ENCODE peak calls at places on chromosomes 5 and 9, in nine cellular contexts. Y, C, V, S, D, Q, E, X and B are unnamed samples.

GRCh38 chr5:9091896-9092662 is 453.8 kb downstream of the SEMA5A start:
- DNase-seq in Y (no peak), C (no peak), V (no peak), S (no peak), D (no peak), Q (no peak), E (no peak), X (no peak), B (no peak)

GRCh38 chr9:33264473-33265177 is at the start of the genes BAG1 and CHMP5:
- DNase-seq in Y (peak; percentile 100), C (peak; percentile 100), V (peak; percentile 100), S (peak; percentile 100), D (peak; percentile 99), Q (peak; percentile 100), E (peak; percentile 100), X (peak; percentile 100), B (peak; percentile 95)

GRCh38 chr5:32027717-32028321 is 146.3 kb downstream of the GOLPH3 start:
- DNase-seq in Y (peak; percentile 79), C (peak; percentile 86), V (no peak), S (peak; percentile 87), D (peak; percentile 60), Q (peak; percentile 97), E (peak; percentile 16), X (peak; percentile 71), B (peak; percentile 88)

GRCh38 chr9:15354713-15355112 is 47.7 kb upstream of the TTC39B start:
- DNase-seq in Y (no peak), C (no peak), V (no peak), S (no peak), D (no peak), Q (no peak), E (no peak), X (no peak), B (no peak)

GRCh38 chr5:98774192-98775046 is 956 bp downstream of the RGMB start:
- DNase-seq in Y (peak; percentile 66), C (peak; percentile 52), V (peak; percentile 84), S (peak; percentile 80), D (peak; percentile 50), Q (peak; percentile 80), E (peak; percentile 93), X (peak; percentile 66), B (peak; percentile 80)

GRCh38 chr5:37771203-37771611 is 68.6 kb downstream of the GDNF start:
- DNase-seq in Y (no peak), C (no peak), V (no peak), S (no peak), D (no peak), Q (peak; percentile 80), E (no peak), X (no peak), B (peak; percentile 12)

GRCh38 chr5:10489810-10490426 is 48.2 kb downstream of the ROPN1L start:
- DNase-seq in Y (no peak), C (no peak), V (no peak), S (no peak), D (no peak), Q (no peak), E (peak; percentile 23), X (no peak), B (no peak)

GRCh38 chr5:131994533-131995226 is 16.8 kb downstream of the ACSL6 start:
- DNase-seq in Y (no peak), C (no peak), V (peak; percentile 25), S (no peak), D (no peak), Q (no peak), E (peak; percentile 61), X (no peak), B (no peak)

GRCh38 chr5:66856041-66856805 is 260.0 kb downstream of the MAST4 start:
- DNase-seq in Y (no peak), C (no peak), V (no peak), S (no peak), D (no peak), Q (no peak), E (no peak), X (no peak), B (no peak)

GRCh38 chr9:89592963-89593775 is 11.6 kb upstream of the GADD45G start:
- DNase-seq in Y (no peak), C (no peak), V (no peak), S (no peak), D (no peak), Q (peak; percentile 54), E (no peak), X (peak; percentile 27), B (peak; percentile 15)

GRCh38 chr9:76414656-76415055 is 20.4 kb upstream of the RFK start:
- DNase-seq in Y (no peak), C (no peak), V (no peak), S (no peak), D (no peak), Q (no peak), E (no peak), X (no peak), B (no peak)

GRCh38 chr9:88965473-88965872 is 25.8 kb upstream of the S1PR3 start:
- DNase-seq in Y (no peak), C (no peak), V (no peak), S (no peak), D (no peak), Q (no peak), E (no peak), X (no peak), B (no peak)

GRCh38 chr9:12843735-12844134 is 68.9 kb downstream of the LURAP1L start:
- DNase-seq in Y (no peak), C (no peak), V (no peak), S (no peak), D (no peak), Q (peak; percentile 35), E (no peak), X (no peak), B (peak; percentile 43)

GRCh38 chr5:179906795-179907569 is 715 bp downstream of the TBC1D9B start:
- DNase-seq in Y (no peak), C (no peak), V (no peak), S (no peak), D (no peak), Q (peak; percentile 42), E (peak; percentile 85), X (no peak), B (peak; percentile 56)

GRCh38 chr9:135676891-135677290 is 13.8 kb downstream of the LCN9 start:
- DNase-seq in Y (no peak), C (no peak), V (no peak), S (no peak), D (no peak), Q (no peak), E (no peak), X (no peak), B (no peak)

GRCh38 chr9:91423785-91424402 is at the start of gene NFIL3:
- DNase-seq in Y (peak; percentile 86), C (peak; percentile 76), V (peak; percentile 94), S (peak; percentile 93), D (peak; percentile 78), Q (peak; percentile 96), E (peak; percentile 96), X (peak; percentile 80), B (peak; percentile 80)

GRCh38 chr5:142874537-142874936 is 104.4 kb downstream of the ARHGAP26 start:
- DNase-seq in Y (peak; percentile 64), C (peak; percentile 80), V (peak; percentile 94), S (peak; percentile 98), D (peak; percentile 88), Q (peak; percentile 35), E (peak; percentile 80), X (peak; percentile 89), B (peak; percentile 96)

GRCh38 chr5:73998496-73998895 is 372.5 kb downstream of the ARHGEF28 start:
- DNase-seq in Y (no peak), C (no peak), V (no peak), S (no peak), D (no peak), Q (no peak), E (no peak), X (no peak), B (no peak)

GRCh38 chr5:170223349-170223748 is 9.4 kb upstream of the C5orf58 start:
- DNase-seq in Y (no peak), C (no peak), V (no peak), S (no peak), D (no peak), Q (no peak), E (no peak), X (no peak), B (no peak)

GRCh38 chr5:104412649-104413240 is 850.2 kb upstream of the NUDT12 start:
- DNase-seq in Y (no peak), C (no peak), V (no peak), S (no peak), D (no peak), Q (peak; percentile 50), E (no peak), X (no peak), B (peak; percentile 28)

GRCh38 chr5:177994063-177994462 is 2.0 kb downstream of the PROP1 start:
- DNase-seq in Y (no peak), C (no peak), V (no peak), S (no peak), D (no peak), Q (no peak), E (no peak), X (no peak), B (no peak)

GRCh38 chr9:115596743-115597080 is 478.8 kb upstream of the TNC start:
- DNase-seq in Y (no peak), C (no peak), V (no peak), S (no peak), D (no peak), Q (peak; percentile 77), E (no peak), X (no peak), B (no peak)
- H3K4me3 ChIP-seq in Y (no peak overlapping the region), C (no peak overlapping the region), V (no peak overlapping the region), S (no peak overlapping the region), D (no peak overlapping the region), Q (peak overlapping the region; percentile 82), E (no peak overlapping the region), X (no peak overlapping the region), B (peak overlapping the region; percentile 21)

GRCh38 chr5:114565871-114566270 is 204.0 kb downstream of the KCNN2 start:
- DNase-seq in Y (no peak), C (no peak), V (no peak), S (no peak), D (no peak), Q (no peak), E (no peak), X (no peak), B (no peak)
- H3K9me3 ChIP-seq in Y (no peaks in the 10 kb centered on the region), C (no peaks in the 10 kb centered on the region), V (no peaks in the 10 kb centered on the region), S (no peaks in the 10 kb centered on the region), D (peaks cover 18% of the 10 kb centered on the region), Q (peaks cover 6% of the 10 kb centered on the region), E (no peaks in the 10 kb centered on the region), X (no peaks in the 10 kb centered on the region), B (no peaks in the 10 kb centered on the region)

GRCh38 chr5:175060264-175060663 is 335.9 kb downstream of the MSX2 start:
- DNase-seq in Y (no peak), C (no peak), V (no peak), S (no peak), D (no peak), Q (no peak), E (no peak), X (no peak), B (no peak)
- H3K4me3 ChIP-seq in Y (no peak overlapping the region), C (no peak overlapping the region), V (peak overlapping the region; percentile 13), S (peak overlapping the region; percentile 44), D (peak overlapping the region; percentile 13), Q (peak overlapping the region; percentile 65), E (no peak overlapping the region), X (no peak overlapping the region), B (no peak overlapping the region)

DNA sequence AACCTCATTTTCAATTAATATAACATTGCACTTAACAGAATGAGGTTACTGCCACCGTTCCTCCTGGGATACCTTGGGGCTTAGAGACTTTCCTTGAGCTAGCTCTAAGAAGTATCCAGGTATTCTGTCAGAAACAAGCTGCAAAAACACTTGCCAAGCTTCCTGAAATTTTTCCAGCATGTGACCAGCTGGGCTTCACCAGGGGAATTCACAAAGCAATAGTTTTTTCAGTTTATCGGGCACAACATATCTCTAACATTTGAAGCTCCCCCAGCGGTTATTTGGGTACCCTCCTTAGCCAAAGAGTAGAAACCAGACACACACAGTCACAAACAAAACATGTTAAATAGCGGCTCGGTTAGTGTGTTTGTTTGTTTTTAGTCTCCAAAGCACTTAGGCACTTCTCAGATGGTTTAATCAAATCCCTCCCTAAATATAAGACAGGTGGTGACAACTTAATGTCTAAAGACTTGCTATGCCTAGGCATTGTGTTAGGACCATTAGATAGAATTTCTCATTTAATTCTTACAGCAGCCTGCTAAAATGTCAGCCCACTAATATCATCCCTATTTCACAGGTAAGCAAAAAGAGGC is 278.2 kb downstream of the GLIS3 start:
- DNase-seq in Y (no peak), C (no peak), V (no peak), S (no peak), D (no peak), Q (no peak), E (no peak), X (no peak), B (no peak)
- H3K9me3 ChIP-seq in Y (no peaks in the 10 kb centered on the region), C (no peaks in the 10 kb centered on the region), V (no peaks in the 10 kb centered on the region), S (no peaks in the 10 kb centered on the region), D (no peaks in the 10 kb centered on the region), Q (no peaks in the 10 kb centered on the region), E (no peaks in the 10 kb centered on the region), X (no peaks in the 10 kb centered on the region), B (no peaks in the 10 kb centered on the region)